ENCODE peak calls at places on chromosomes 7 and 10, in ten cellular contexts. One of them, this sample, is unnamed.
A peak's percentile ranks its signal among the peaks of the same experiment; 100 is the strongest.

GRCh38 chr10:76352300-76352699 is 920.9 kb downstream of the LRMDA start:
- DNase-seq in GM18507: no peak
- DNase-seq in right cardiac atrium: no peak
- DNase-seq in NCI-H748 treated with DMSO at 0.1 percent for 48 hours: no peak
- DNase-seq in H7: no peak
- DNase-seq in psoas muscle: no peak
- DNase-seq in mucosa of descending colon: no peak
- DNase-seq in RWPE1: peak; percentile 91
- DNase-seq in foreskin melanocyte: peak; percentile 59
- DNase-seq in adipocyte: peak; percentile 80
- DNase-seq in this sample: no peak

GRCh38 chr7:137454169-137455166 is 110.9 kb upstream of the PTN start:
- DNase-seq in right cardiac atrium: peak; percentile 65
- DNase-seq in foreskin melanocyte: no peak
- DNase-seq in psoas muscle: no peak
- DNase-seq in NCI-H748 treated with DMSO at 0.1 percent for 48 hours: peak; percentile 51
- DNase-seq in RWPE1: peak; percentile 13
- DNase-seq in mucosa of descending colon: no peak
- DNase-seq in H7: peak; percentile 31
- DNase-seq in GM18507: peak; percentile 1
- DNase-seq in adipocyte: peak; percentile 85
- DNase-seq in this sample: no peak

GRCh38 chr10:24920907-24921881 is 31.2 kb downstream of the PRTFDC1 start:
- DNase-seq in right cardiac atrium: peak; percentile 62
- DNase-seq in H7: peak; percentile 28
- DNase-seq in NCI-H748 treated with DMSO at 0.1 percent for 48 hours: no peak
- DNase-seq in GM18507: no peak
- DNase-seq in mucosa of descending colon: no peak
- DNase-seq in psoas muscle: no peak
- DNase-seq in adipocyte: peak; percentile 91
- DNase-seq in RWPE1: peak; percentile 49
- DNase-seq in foreskin melanocyte: peak; percentile 76
- DNase-seq in this sample: peak; percentile 52

GRCh38 chr10:74322565-74322964 is 171.5 kb downstream of the ADK start:
- DNase-seq in GM18507: no peak
- DNase-seq in H7: no peak
- DNase-seq in mucosa of descending colon: no peak
- DNase-seq in RWPE1: no peak
- DNase-seq in adipocyte: no peak
- DNase-seq in psoas muscle: no peak
- DNase-seq in right cardiac atrium: no peak
- DNase-seq in foreskin melanocyte: no peak
- DNase-seq in NCI-H748 treated with DMSO at 0.1 percent for 48 hours: no peak
- DNase-seq in this sample: no peak

GRCh38 chr10:1153805-1154351 is 97.7 kb downstream of the WDR37 start:
- DNase-seq in RWPE1: no peak
- DNase-seq in foreskin melanocyte: no peak
- DNase-seq in NCI-H748 treated with DMSO at 0.1 percent for 48 hours: no peak
- DNase-seq in adipocyte: no peak
- DNase-seq in psoas muscle: no peak
- DNase-seq in right cardiac atrium: no peak
- DNase-seq in mucosa of descending colon: no peak
- DNase-seq in GM18507: no peak
- DNase-seq in H7: peak; percentile 62
- DNase-seq in this sample: no peak

GRCh38 chr7:150441524-150441923 is 8.9 kb upstream of the GIMAP8 start:
- DNase-seq in RWPE1: no peak
- DNase-seq in right cardiac atrium: no peak
- DNase-seq in H7: no peak
- DNase-seq in NCI-H748 treated with DMSO at 0.1 percent for 48 hours: no peak
- DNase-seq in psoas muscle: no peak
- DNase-seq in GM18507: no peak
- DNase-seq in foreskin melanocyte: no peak
- DNase-seq in mucosa of descending colon: no peak
- DNase-seq in adipocyte: no peak
- DNase-seq in this sample: no peak

GRCh38 chr7:47801423-47801822 is 146.8 kb downstream of the PKD1L1 start:
- DNase-seq in GM18507: no peak
- DNase-seq in foreskin melanocyte: no peak
- DNase-seq in adipocyte: no peak
- DNase-seq in psoas muscle: no peak
- DNase-seq in right cardiac atrium: no peak
- DNase-seq in H7: no peak
- DNase-seq in NCI-H748 treated with DMSO at 0.1 percent for 48 hours: no peak
- DNase-seq in mucosa of descending colon: no peak
- DNase-seq in RWPE1: peak; percentile 42
- DNase-seq in this sample: no peak

GRCh38 chr10:69839696-69840345 is 38.1 kb downstream of the COL13A1 start:
- DNase-seq in foreskin melanocyte: no peak
- DNase-seq in RWPE1: peak; percentile 55
- DNase-seq in right cardiac atrium: no peak
- DNase-seq in mucosa of descending colon: no peak
- DNase-seq in psoas muscle: peak; percentile 29
- DNase-seq in H7: peak; percentile 62
- DNase-seq in NCI-H748 treated with DMSO at 0.1 percent for 48 hours: no peak
- DNase-seq in adipocyte: peak; percentile 56
- DNase-seq in GM18507: no peak
- DNase-seq in this sample: no peak

GRCh38 chr10:70132098-70133029 is at the start of gene AIFM2:
- DNase-seq in foreskin melanocyte: peak; percentile 73
- DNase-seq in mucosa of descending colon: peak; percentile 92
- DNase-seq in psoas muscle: peak; percentile 93
- DNase-seq in NCI-H748 treated with DMSO at 0.1 percent for 48 hours: no peak
- DNase-seq in H7: peak; percentile 95
- DNase-seq in adipocyte: peak; percentile 88
- DNase-seq in right cardiac atrium: peak; percentile 90
- DNase-seq in RWPE1: peak; percentile 92
- DNase-seq in GM18507: peak; percentile 77
- DNase-seq in this sample: peak; percentile 7

GRCh38 chr10:28429573-28430216 is 103.2 kb upstream of the WAC start:
- DNase-seq in foreskin melanocyte: no peak
- DNase-seq in RWPE1: no peak
- DNase-seq in psoas muscle: no peak
- DNase-seq in H7: no peak
- DNase-seq in GM18507: no peak
- DNase-seq in NCI-H748 treated with DMSO at 0.1 percent for 48 hours: no peak
- DNase-seq in adipocyte: no peak
- DNase-seq in right cardiac atrium: no peak
- DNase-seq in mucosa of descending colon: no peak
- DNase-seq in this sample: no peak

GRCh38 chr7:30681262-30682130 is 760 bp downstream of the CRHR2 start:
- DNase-seq in H7: peak; percentile 90
- DNase-seq in right cardiac atrium: no peak
- DNase-seq in foreskin melanocyte: no peak
- DNase-seq in GM18507: no peak
- DNase-seq in RWPE1: no peak
- DNase-seq in NCI-H748 treated with DMSO at 0.1 percent for 48 hours: no peak
- DNase-seq in psoas muscle: no peak
- DNase-seq in mucosa of descending colon: no peak
- DNase-seq in adipocyte: no peak
- DNase-seq in this sample: no peak

GRCh38 chr7:2471396-2471795 is 4.8 kb downstream of the GRIFIN start:
- DNase-seq in GM18507: no peak
- DNase-seq in mucosa of descending colon: no peak
- DNase-seq in adipocyte: no peak
- DNase-seq in RWPE1: peak; percentile 70
- DNase-seq in H7: peak; percentile 85
- DNase-seq in right cardiac atrium: peak; percentile 84
- DNase-seq in NCI-H748 treated with DMSO at 0.1 percent for 48 hours: peak; percentile 14
- DNase-seq in psoas muscle: no peak
- DNase-seq in foreskin melanocyte: no peak
- DNase-seq in this sample: no peak

GRCh38 chr7:149154021-149154420 is 6.8 kb downstream of the ZNF398 start:
- DNase-seq in right cardiac atrium: no peak
- DNase-seq in mucosa of descending colon: no peak
- DNase-seq in adipocyte: no peak
- DNase-seq in foreskin melanocyte: no peak
- DNase-seq in H7: no peak
- DNase-seq in psoas muscle: no peak
- DNase-seq in NCI-H748 treated with DMSO at 0.1 percent for 48 hours: no peak
- DNase-seq in GM18507: no peak
- DNase-seq in RWPE1: no peak
- DNase-seq in this sample: no peak

GRCh38 chr7:33725111-33725510 is 180.2 kb upstream of the BMPER start:
- DNase-seq in GM18507: no peak
- DNase-seq in psoas muscle: no peak
- DNase-seq in foreskin melanocyte: no peak
- DNase-seq in NCI-H748 treated with DMSO at 0.1 percent for 48 hours: no peak
- DNase-seq in mucosa of descending colon: no peak
- DNase-seq in RWPE1: no peak
- DNase-seq in H7: no peak
- DNase-seq in adipocyte: no peak
- DNase-seq in right cardiac atrium: no peak
- DNase-seq in this sample: no peak

GRCh38 chr7:109844362-109844761 is 1246.6 kb upstream of the LRRN3 start:
- DNase-seq in adipocyte: peak; percentile 29
- DNase-seq in NCI-H748 treated with DMSO at 0.1 percent for 48 hours: peak; percentile 25
- DNase-seq in RWPE1: peak; percentile 13
- DNase-seq in GM18507: no peak
- DNase-seq in right cardiac atrium: no peak
- DNase-seq in psoas muscle: no peak
- DNase-seq in H7: peak; percentile 1
- DNase-seq in foreskin melanocyte: no peak
- DNase-seq in mucosa of descending colon: no peak
- DNase-seq in this sample: no peak

GRCh38 chr10:127899766-127900382 is 7.0 kb upstream of the PTPRE start:
- DNase-seq in psoas muscle: no peak
- DNase-seq in RWPE1: no peak
- DNase-seq in H7: no peak
- DNase-seq in right cardiac atrium: no peak
- DNase-seq in adipocyte: no peak
- DNase-seq in foreskin melanocyte: no peak
- DNase-seq in NCI-H748 treated with DMSO at 0.1 percent for 48 hours: no peak
- DNase-seq in GM18507: no peak
- DNase-seq in mucosa of descending colon: no peak
- DNase-seq in this sample: no peak

GRCh38 chr10:7015457-7015856 is 395.4 kb downstream of the SFMBT2 start:
- DNase-seq in RWPE1: peak; percentile 8
- DNase-seq in psoas muscle: no peak
- DNase-seq in GM18507: no peak
- DNase-seq in right cardiac atrium: no peak
- DNase-seq in adipocyte: no peak
- DNase-seq in NCI-H748 treated with DMSO at 0.1 percent for 48 hours: no peak
- DNase-seq in mucosa of descending colon: no peak
- DNase-seq in H7: no peak
- DNase-seq in foreskin melanocyte: no peak
- DNase-seq in this sample: no peak